ENCODE peak calls at places on chromosomes 16 and 17, in six cellular contexts. B, U, F, E, S and I are unnamed samples.

GRCh38 chr17:9144502-9145233 is 123.4 kb downstream of the NTN1 start:
- DNase-seq in E (no peak), S (no peak), U (no peak), B (no peak), F (no peak), I (no peak)

GRCh38 chr16:88365244-88365865 is 17.4 kb upstream of the ZNF469 start:
- DNase-seq in S (no peak), F (no peak), U (peak; percentile 6), E (peak; percentile 33), B (no peak), I (peak; percentile 31)

GRCh38 chr17:37191219-37191618 is 184.6 kb upstream of the C17orf78 start:
- DNase-seq in E (no peak), U (no peak), S (no peak), F (no peak), B (peak; percentile 55), I (no peak)

GRCh38 chr17:2178798-2179505 is 124.0 kb downstream of the HIC1 start:
- DNase-seq in S (no peak), E (no peak), F (no peak), B (no peak), U (peak; percentile 62), I (peak; percentile 22)

GRCh38 chr16:75402821-75403475 is 30.4 kb downstream of the CFDP1 start:
- DNase-seq in F (no peak), B (peak; percentile 69), U (no peak), E (no peak), S (no peak), I (no peak)

GRCh38 chr17:57085448-57086068 is 512 bp downstream of the AKAP1 start:
- DNase-seq in E (peak; percentile 84), S (peak; percentile 62), B (peak; percentile 71), U (peak; percentile 65), F (peak; percentile 53), I (peak; percentile 83)

GRCh38 chr16:50702725-50703124 is 9.3 kb downstream of the NOD2 start:
- DNase-seq in E (no peak), F (no peak), U (no peak), B (no peak), S (no peak), I (no peak)

GRCh38 chr17:5715478-5715877 is 131.2 kb upstream of the NLRP1 start:
- DNase-seq in S (no peak), E (no peak), B (peak; percentile 15), U (no peak), F (no peak), I (no peak)

GRCh38 chr17:80807014-80807413 is 184.6 kb upstream of the CHMP6 start:
- DNase-seq in S (no peak), F (no peak), B (no peak), U (no peak), E (no peak), I (no peak)

GRCh38 chr17:56633681-56634080 is 40.2 kb downstream of the NOG start:
- DNase-seq in B (no peak), U (no peak), S (no peak), F (no peak), E (peak; percentile 55), I (no peak)

GRCh38 chr16:3673201-3673600 is 18.7 kb downstream of the DNASE1 start:
- DNase-seq in U (no peak), B (no peak), S (no peak), F (no peak), E (no peak), I (no peak)

GRCh38 chr17:82330322-82331239 is 3.0 kb downstream of the SECTM1 start:
- DNase-seq in U (no peak), F (peak; percentile 93), B (peak; percentile 49), E (no peak), S (no peak), I (peak; percentile 75)

GRCh38 chr17:78488156-78488555 is 89.0 kb downstream of the DNAH17 start:
- DNase-seq in U (no peak), E (no peak), S (no peak), F (no peak), B (no peak), I (no peak)

GRCh38 chr17:61759362-61759761 is 104.0 kb downstream of the BRIP1 start:
- DNase-seq in F (no peak), B (no peak), E (no peak), U (no peak), S (no peak), I (no peak)

GRCh38 chr16:64206877-64207276 is 915.0 kb downstream of the CDH11 start:
- DNase-seq in B (no peak), S (no peak), U (no peak), F (no peak), E (no peak), I (no peak)

GRCh38 chr17:37787055-37787720 is 42.3 kb upstream of the HNF1B start:
- DNase-seq in F (no peak), B (no peak), U (no peak), S (no peak), E (no peak), I (no peak)

GRCh38 chr16:87331241-87331801 is 14.1 kb upstream of the C16orf95 start:
- DNase-seq in E (no peak), F (no peak), U (no peak), S (no peak), B (no peak), I (no peak)

GRCh38 chr16:86865866-86866675 is 287.7 kb downstream of the FOXL1 start:
- DNase-seq in E (peak; percentile 78), F (no peak), B (peak; percentile 29), U (peak; percentile 86), S (no peak), I (peak; percentile 44)

GRCh38 chr17:65413390-65413789 is 148.1 kb downstream of the AXIN2 start:
- DNase-seq in S (no peak), F (no peak), E (no peak), U (no peak), B (no peak), I (no peak)

GRCh38 chr17:75828741-75829140 is 15.5 kb downstream of the UNC13D start:
- DNase-seq in U (no peak), B (no peak), F (no peak), S (no peak), E (no peak), I (no peak)

GRCh38 chr16:57578521-57579360 is 36.3 kb downstream of the ADGRG5 start:
- DNase-seq in B (no peak), E (no peak), S (no peak), F (no peak), U (no peak), I (no peak)
- H3K4me1 ChIP-seq in B (peaks cover 6% of the 10 kb centered on the region), E (no peaks in the 10 kb centered on the region), S (peaks cover 8% of the 10 kb centered on the region), F (peaks cover 3% of the 10 kb centered on the region), U (peaks cover 3% of the 10 kb centered on the region), I (no peaks in the 10 kb centered on the region)

DNA sequence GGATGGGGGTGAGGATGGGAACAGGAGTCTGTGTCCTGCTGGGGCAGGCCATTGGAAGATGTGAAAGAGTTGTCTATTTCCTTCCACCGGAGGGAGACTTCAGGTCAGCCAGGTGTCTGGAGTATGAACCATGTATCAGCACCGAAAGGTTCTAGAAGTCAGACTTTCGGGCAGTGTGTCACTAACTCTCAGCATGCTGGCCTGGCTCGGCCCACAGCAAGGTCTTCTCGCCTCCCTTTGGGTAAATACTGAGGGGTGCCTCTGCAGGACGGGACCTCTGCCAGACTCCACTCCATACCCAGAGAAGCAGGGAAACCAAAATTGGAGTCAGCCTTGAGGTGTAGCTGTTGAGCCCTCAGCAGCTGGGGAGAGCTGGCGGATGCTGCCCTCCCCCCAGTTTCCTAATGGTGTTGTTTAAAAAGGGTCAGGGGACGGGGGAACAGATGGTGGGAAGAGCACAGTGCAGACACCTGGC is 507 bp downstream of the CIITA start:
- DNase-seq in U (no peak), E (no peak), S (no peak), F (peak; percentile 73), B (no peak), I (no peak)
- H3K27ac ChIP-seq in U (peak overlapping the region; percentile 80), E (peak overlapping the region; percentile 54), S (no peak overlapping the region), F (peak overlapping the region; percentile 74), B (no peak overlapping the region), I (no peak overlapping the region)

DNA sequence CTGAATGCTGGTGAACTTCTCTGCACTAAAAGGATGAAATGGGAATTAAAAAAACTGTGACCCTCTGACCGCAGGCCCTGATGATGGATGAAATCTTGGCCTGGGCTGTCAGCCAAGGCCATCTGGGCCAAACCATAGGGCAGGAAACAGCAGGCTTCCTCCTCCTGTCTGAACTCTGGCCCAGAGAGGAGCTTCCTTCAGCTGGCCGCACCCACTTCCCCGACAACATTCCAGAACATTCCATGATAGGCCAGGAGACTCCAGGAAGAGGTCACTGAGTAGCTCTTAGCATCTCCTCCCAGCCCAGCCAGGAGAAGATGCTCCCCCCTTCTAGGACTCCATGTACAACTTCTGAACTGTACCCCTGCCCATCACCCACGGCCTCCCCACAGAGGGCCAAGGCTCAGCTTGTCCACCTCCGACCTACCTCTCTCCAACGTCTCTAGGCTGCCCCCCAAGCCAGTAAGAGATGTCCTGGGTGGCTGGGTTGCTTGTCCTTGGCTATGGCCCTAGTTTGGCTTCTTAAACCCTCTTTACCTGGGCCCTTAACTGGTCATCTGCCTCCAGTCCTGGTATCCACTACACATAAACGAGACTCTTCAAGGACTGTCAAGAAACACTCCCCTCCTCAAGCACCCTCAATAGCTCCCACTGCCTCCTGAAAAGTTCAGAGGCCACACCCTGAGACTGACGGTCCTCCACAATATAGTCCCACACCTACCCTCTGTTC is 1.7 kb downstream of the RPH3AL start:
- DNase-seq in B (peak; percentile 68), F (no peak), E (peak; percentile 93), S (no peak), U (peak; percentile 83), I (peak; percentile 92)
- H3K4me1 ChIP-seq in B (peaks cover 47% of the 10 kb centered on the region), F (no peaks in the 10 kb centered on the region), E (peaks cover 15% of the 10 kb centered on the region), S (peaks cover 22% of the 10 kb centered on the region), U (peaks cover 64% of the 10 kb centered on the region), I (peaks cover 13% of the 10 kb centered on the region)

GRCh38 chr16:57044931-57045693 is 47.3 kb upstream of the CPNE2 start:
- DNase-seq in B (peak; percentile 11), F (no peak), E (no peak), S (no peak), U (no peak), I (no peak)
- H3K27ac ChIP-seq in B (no peak overlapping the region), F (no peak overlapping the region), E (no peak overlapping the region), S (no peak overlapping the region), U (peak overlapping the region; percentile 2), I (no peak overlapping the region)

GRCh38 chr16:67719048-67719777 is at the start of gene GFOD2:
- DNase-seq in F (peak; percentile 94), E (peak; percentile 98), B (peak; percentile 93), S (peak; percentile 97), U (peak; percentile 97), I (peak; percentile 96)
- H3K4me1 ChIP-seq in F (peaks cover 15% of the 10 kb centered on the region), E (peaks cover 26% of the 10 kb centered on the region), B (peaks cover 14% of the 10 kb centered on the region), S (peaks cover 7% of the 10 kb centered on the region), U (peaks cover 34% of the 10 kb centered on the region), I (peaks cover 22% of the 10 kb centered on the region)

GRCh38 chr17:41505007-41505835 is at the start of gene KRT13:
- DNase-seq in B (no peak), E (no peak), U (no peak), S (no peak), F (no peak), I (no peak)
- H3K27ac ChIP-seq in B (no peak within 1 kb of the TSS), E (no peak within 1 kb of the TSS), U (no peak within 1 kb of the TSS), S (no peak within 1 kb of the TSS), F (no peak within 1 kb of the TSS), I (no peak within 1 kb of the TSS)